ENCODE peak calls at places on chromosomes 2 and 18, in four cellular contexts. O, P, T and A are unnamed samples.

GRCh38 chr2:241762321-241762932 is 14.2 kb upstream of the GAL3ST2 start:
- DNase-seq in T (no peak), O (no peak), P (peak; percentile 67), A (no peak)

GRCh38 chr2:169964740-169965139 is 137.5 kb downstream of the UBR3 start:
- DNase-seq in O (no peak), T (no peak), P (no peak), A (peak; percentile 13)

GRCh38 chr18:48037481-48038271 is 107.2 kb upstream of the SMAD2 start:
- DNase-seq in P (peak; percentile 85), O (peak; percentile 32), T (peak; percentile 64), A (no peak)

GRCh38 chr2:160408205-160408561 is 85.4 kb downstream of the RBMS1 start:
- DNase-seq in O (no peak), T (no peak), P (no peak), A (no peak)

GRCh38 chr18:12278765-12279682 is 24.9 kb downstream of the CIDEA start:
- DNase-seq in T (peak; percentile 82), O (peak; percentile 99), P (peak; percentile 94), A (peak; percentile 56)

GRCh38 chr2:179140546-179140945 is 90.6 kb upstream of the CCDC141 start:
- DNase-seq in P (no peak), O (no peak), T (no peak), A (no peak)

GRCh38 chr2:212773808-212774339 is 235.3 kb upstream of the ERBB4 start:
- DNase-seq in P (no peak), T (no peak), O (no peak), A (no peak)

GRCh38 chr18:59516356-59517155 is 157.5 kb upstream of the LMAN1 start:
- DNase-seq in O (peak; percentile 93), T (peak; percentile 41), P (peak; percentile 76), A (peak; percentile 6)

GRCh38 chr2:218981390-218982311 is 3.3 kb downstream of the FEV start:
- DNase-seq in O (peak; percentile 45), P (peak; percentile 81), T (peak; percentile 67), A (peak; percentile 53)
- H3K4me3 ChIP-seq in O (peak overlapping the region; percentile 13), P (no peak overlapping the region), T (peak overlapping the region; percentile 46), A (no peak overlapping the region)

GRCh38 chr2:219434718-219435525 is at the start of gene SPEG:
- DNase-seq in P (peak; percentile 72), O (peak; percentile 24), T (peak; percentile 62), A (peak; percentile 49)

GRCh38 chr2:219436491-219436890 is 1.8 kb downstream of the SPEG start:
- DNase-seq in T (no peak), O (no peak), P (no peak), A (no peak)

GRCh38 chr2:219435701-219436100 is 1.1 kb downstream of the SPEG start:
- DNase-seq in T (no peak), O (no peak), P (peak; percentile 41), A (no peak)

GRCh38 chr2:219434468-219434717 is 250 bp upstream of the SPEG start:
- DNase-seq in P (no peak), O (no peak), T (no peak), A (no peak)

GRCh38 chr2:219433666-219434467 is 776 bp upstream of the SPEG start:
- DNase-seq in P (peak; percentile 94), T (peak; percentile 97), O (peak; percentile 77), A (no peak)
- TF ChIP-seq CTCF in P (peak; percentile 85), T (peak; percentile 89), O (peak; percentile 61), A (no peak)

DNA sequence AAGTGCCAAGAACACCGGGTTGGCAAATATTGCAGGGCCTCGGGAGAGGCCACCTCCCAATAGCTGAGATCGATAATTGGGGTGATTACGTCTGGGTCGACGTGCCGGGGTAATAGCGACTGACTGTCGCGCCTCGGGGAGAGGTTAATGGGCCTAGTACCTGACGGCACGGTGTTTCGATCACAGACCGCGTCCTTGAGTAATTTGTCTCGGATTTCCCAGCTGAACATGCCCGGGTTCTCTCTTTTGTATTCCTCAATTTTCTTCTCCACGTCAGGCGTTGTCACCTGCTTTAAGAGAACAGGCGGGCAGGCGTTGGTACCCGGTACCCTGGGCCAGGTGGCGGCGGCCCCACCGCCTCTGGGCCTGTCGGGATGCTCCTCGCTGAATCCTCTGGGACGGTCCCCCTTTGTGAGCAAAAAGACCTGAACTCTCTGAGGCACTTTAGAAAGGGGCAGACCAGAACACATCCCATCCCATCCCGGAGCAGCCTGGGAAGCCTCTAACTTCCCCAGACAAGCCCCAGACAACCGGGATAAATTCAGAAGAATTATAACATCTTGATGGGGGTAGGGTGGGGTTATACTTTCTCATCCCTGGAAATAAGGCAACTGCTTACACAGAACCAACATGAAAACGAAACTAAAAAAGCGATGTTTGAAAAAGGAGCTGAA is 3.3 kb downstream of the PAX3 start:
- DNase-seq in T (peak; percentile 48), O (no peak), P (peak; percentile 66), A (no peak)
- H3K4me3 ChIP-seq in T (peak overlapping the region; percentile 42), O (no peak overlapping the region), P (no peak overlapping the region), A (no peak overlapping the region)

GRCh38 chr2:69716555-69717120 is 25.3 kb upstream of the ANXA4 start:
- DNase-seq in P (no peak), T (no peak), O (peak; percentile 52), A (no peak)
- TF ChIP-seq CTCF in P (no peak), T (no peak), O (no peak), A (no peak)

DNA sequence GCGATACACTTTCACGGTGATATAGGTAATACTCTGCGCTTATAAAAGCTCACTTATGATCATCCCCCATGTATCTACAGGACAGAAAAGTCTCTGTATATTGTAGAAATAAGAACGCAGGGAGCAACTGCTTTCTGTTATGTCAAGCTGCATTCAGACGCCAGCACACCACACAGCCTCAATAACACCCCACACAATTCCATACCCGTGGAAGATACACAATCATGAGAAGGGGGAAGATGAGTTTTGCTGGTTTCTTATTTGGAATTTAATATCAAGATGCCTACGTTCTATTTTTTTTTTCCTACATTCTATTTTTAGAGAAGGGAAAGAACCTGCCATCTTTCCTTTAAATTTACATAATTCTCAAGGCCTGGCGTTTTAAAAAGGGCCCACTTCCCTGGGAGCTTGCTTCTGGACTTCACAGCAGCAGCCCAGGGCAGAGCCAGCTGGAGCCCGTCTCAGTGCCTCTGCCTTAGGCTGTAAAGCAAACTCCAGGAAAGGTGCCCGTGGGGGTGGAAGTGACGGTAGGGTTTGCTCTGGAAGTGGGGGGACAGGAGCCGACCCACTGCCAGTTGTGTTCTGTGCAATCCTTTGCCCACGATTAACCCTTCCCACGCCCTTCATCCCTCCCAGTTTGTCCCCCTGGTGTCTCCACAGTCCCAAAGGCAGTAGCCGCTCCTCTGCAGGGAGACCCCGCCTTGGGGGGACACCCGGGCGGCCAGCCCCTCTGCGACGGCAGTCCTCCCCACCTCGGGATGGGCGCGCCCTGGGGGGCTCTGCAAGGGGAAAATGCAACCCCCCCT is 5.3 kb downstream of the PTGR3 start:
- DNase-seq in O (peak; percentile 21), T (no peak), P (no peak), A (no peak)
- H3K4me3 ChIP-seq in O (peak overlapping the region; percentile 30), T (peak overlapping the region; percentile 83), P (peak overlapping the region; percentile 68), A (no peak overlapping the region)

DNA sequence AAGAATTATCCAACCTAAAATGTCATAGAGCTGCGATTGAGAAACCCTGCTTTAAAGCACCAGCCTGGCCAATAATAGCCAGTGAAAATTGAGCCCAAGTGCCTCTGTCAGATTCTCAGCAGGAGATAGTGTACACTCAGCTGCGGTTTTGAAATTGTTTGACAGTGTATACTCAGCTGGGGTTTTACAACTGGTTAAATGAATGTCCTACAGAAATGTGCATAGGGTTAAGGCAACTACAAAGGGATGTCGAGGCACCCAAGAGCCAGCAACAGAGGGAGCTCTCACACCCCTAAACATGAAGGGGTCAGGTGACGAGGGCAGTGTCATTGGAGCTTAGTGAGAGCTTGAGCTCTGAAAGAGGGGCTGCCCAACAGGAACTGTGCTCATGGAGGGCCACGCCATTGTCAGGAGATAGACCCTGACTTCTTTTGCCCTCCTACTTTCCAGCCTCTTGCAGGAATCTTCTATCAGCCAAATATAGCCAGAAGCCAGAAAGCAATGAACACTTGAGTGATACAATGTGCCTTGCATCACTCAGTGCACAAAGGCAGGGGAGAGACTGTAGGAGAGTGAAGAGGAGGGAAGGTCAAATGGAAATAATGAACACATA is 15.1 kb downstream of the ACTG2 start:
- DNase-seq in P (peak; percentile 79), O (peak; percentile 37), T (peak; percentile 83), A (peak; percentile 55)
- TF ChIP-seq CTCF in P (peak; percentile 62), O (peak; percentile 34), T (peak; percentile 91), A (no peak)

GRCh38 chr2:74767618-74768017 is 66.3 kb upstream of the HK2 start:
- DNase-seq in O (no peak), T (no peak), P (no peak), A (no peak)

GRCh38 chr2:74763962-74764428 is 69.9 kb upstream of the HK2 start:
- DNase-seq in T (no peak), O (peak; percentile 70), P (no peak), A (no peak)

GRCh38 chr2:74762789-74763188 is 71.1 kb upstream of the HK2 start:
- DNase-seq in P (no peak), T (no peak), O (peak; percentile 21), A (no peak)

GRCh38 chr2:74766780-74767179 is 67.1 kb upstream of the HK2 start:
- DNase-seq in P (no peak), T (no peak), O (no peak), A (no peak)

DNA sequence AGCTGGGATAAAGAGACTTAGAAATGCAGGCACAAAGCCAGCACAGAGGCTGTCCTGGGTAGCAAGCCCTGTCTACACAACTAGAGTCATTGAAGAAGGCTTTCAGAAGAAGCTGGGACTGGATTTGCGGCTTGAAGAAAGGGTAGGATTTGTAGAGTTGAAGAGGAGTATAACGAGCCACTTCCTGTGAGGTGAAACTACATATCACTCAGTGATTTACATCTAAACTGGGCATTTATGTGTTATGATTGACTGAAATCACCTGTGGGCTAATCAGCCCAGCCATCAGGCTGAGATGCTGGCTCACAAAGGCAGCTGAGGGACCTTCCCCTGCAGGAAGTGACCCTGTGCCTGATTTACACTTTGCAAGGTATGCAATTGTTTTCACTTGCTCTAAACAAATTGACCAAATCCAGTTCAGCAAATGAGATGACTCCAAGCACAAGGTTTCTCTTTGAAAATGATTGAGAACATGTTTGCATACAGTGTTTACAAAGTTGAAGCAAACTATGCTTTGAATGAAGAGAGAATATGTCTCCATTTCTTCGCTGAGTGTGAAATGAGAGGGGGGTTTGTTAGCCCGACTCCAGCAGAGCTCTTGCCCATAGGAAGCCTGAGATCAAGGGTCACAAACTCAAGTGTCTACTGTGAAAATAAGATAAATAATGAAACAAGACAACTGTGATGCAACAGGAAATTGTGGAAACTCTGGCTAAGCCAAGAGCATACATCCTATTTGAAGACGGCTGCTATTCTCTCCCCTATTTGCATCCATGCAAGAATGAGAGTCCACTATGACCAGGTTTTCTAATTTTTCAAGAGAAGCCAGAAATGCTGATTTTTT is 69.3 kb upstream of the HK2 start:
- DNase-seq in O (peak; percentile 78), T (no peak), P (no peak), A (no peak)
- H3K4me3 ChIP-seq in O (no peak overlapping the region), T (no peak overlapping the region), P (no peak overlapping the region), A (no peak overlapping the region)

GRCh38 chr2:186307871-186308270 is 178.2 kb upstream of the ZC3H15 start:
- DNase-seq in T (no peak), O (no peak), P (no peak), A (no peak)
- TF ChIP-seq CTCF in T (no peak), O (no peak), P (peak; percentile 44), A (no peak)

GRCh38 chr2:64915510-64915900 is 73.7 kb upstream of the SLC1A4 start:
- DNase-seq in P (no peak), O (no peak), T (no peak), A (no peak)

GRCh38 chr2:64913357-64913869 is 75.8 kb upstream of the SLC1A4 start:
- DNase-seq in P (peak; percentile 92), O (no peak), T (peak; percentile 74), A (peak; percentile 69)

GRCh38 chr2:64910972-64911433 is 78.2 kb upstream of the SLC1A4 start:
- DNase-seq in T (no peak), P (no peak), O (no peak), A (no peak)

GRCh38 chr2:64914735-64915509 is 74.3 kb upstream of the SLC1A4 start:
- DNase-seq in P (no peak), O (peak; percentile 17), T (no peak), A (no peak)

GRCh38 chr2:64914247-64914646 is 75.0 kb upstream of the SLC1A4 start:
- DNase-seq in O (no peak), P (no peak), T (no peak), A (no peak)
- H3K4me3 ChIP-seq in O (no peak overlapping the region), P (no peak overlapping the region), T (no peak overlapping the region), A (no peak overlapping the region)